ENCODE peak calls at places on chromosomes 16 and 17, in four cellular contexts. F is body of pancreas, L is Peyer's patch, G is IMR-90. K is an unnamed sample.
A peak's percentile ranks its signal among the peaks of the same experiment; 100 is the strongest.

GRCh38 chr17:51873302-51873701 is 285.2 kb downstream of the CA10 start:
- DNase-seq in G (no peak), L (no peak), F (no peak), K (no peak)

GRCh38 chr16:57624806-57625500 is 3.5 kb upstream of the ADGRG1 start:
- DNase-seq in L (no peak), G (no peak), F (no peak), K (no peak)

GRCh38 chr17:67718325-67718941 is 697 bp downstream of the NOL11 start:
- DNase-seq in G (peak; percentile 49), L (no peak), F (no peak), K (no peak)

GRCh38 chr17:74645010-74645409 is 21.5 kb upstream of the CD300E start:
- DNase-seq in F (no peak), G (no peak), L (no peak), K (no peak)

GRCh38 chr16:82005491-82005830 is 5.8 kb downstream of the SDR42E1 start:
- DNase-seq in G (no peak), L (no peak), F (no peak), K (no peak)

GRCh38 chr17:39251997-39252396 is 26.3 kb upstream of the STAC2 start:
- DNase-seq in L (no peak), G (no peak), F (no peak), K (no peak)

GRCh38 chr17:75454193-75454592 is 2.2 kb upstream of the TMEM94 start:
- DNase-seq in G (no peak), F (no peak), L (no peak), K (no peak)

GRCh38 chr17:51585514-51586104 is 325.3 kb downstream of the UTP18 start:
- DNase-seq in F (peak; percentile 3), G (no peak), L (no peak), K (no peak)

GRCh38 chr17:17691468-17692263 is 10.4 kb downstream of the RAI1 start:
- DNase-seq in L (peak; percentile 34), F (peak; percentile 41), G (no peak), K (no peak)

GRCh38 chr17:47803751-47804150 is 17.8 kb downstream of the OSBPL7 start:
- DNase-seq in G (no peak), L (no peak), F (no peak), K (no peak)

GRCh38 chr16:85104821-85105391 is 7.4 kb downstream of the CIBAR2 start:
- DNase-seq in G (no peak), F (peak; percentile 41), L (peak; percentile 62), K (no peak)

GRCh38 chr17:76670708-76671122 is 27.2 kb upstream of the ST6GALNAC1 start:
- DNase-seq in G (no peak), F (no peak), L (no peak), K (no peak)

GRCh38 chr17:489758-490329 is 137.2 kb upstream of the RPH3AL start:
- DNase-seq in G (peak; percentile 44), L (peak; percentile 77), F (peak; percentile 29), K (no peak)

GRCh38 chr17:45366049-45366448 is 49.2 kb upstream of the MAP3K14 start:
- DNase-seq in F (no peak), L (no peak), G (no peak), K (no peak)

GRCh38 chr16:84730406-84731106 is 30.8 kb downstream of the USP10 start:
- DNase-seq in L (peak; percentile 58), G (peak; percentile 97), F (peak; percentile 77), K (peak; percentile 79)

GRCh38 chr16:86198201-86199118 is 299.5 kb downstream of the IRF8 start:
- DNase-seq in F (no peak), L (no peak), G (no peak), K (no peak)

GRCh38 chr17:60640503-60640902 is 37.1 kb upstream of the BCAS3 start:
- DNase-seq in L (no peak), F (no peak), G (peak; percentile 22), K (no peak)

GRCh38 chr17:44065668-44066203 is 735 bp downstream of the LSM12 start:
- DNase-seq in F (no peak), G (no peak), L (no peak), K (no peak)

GRCh38 chr16:22903716-22904115 is 89.8 kb downstream of the HS3ST2 start:
- DNase-seq in L (no peak), G (no peak), F (no peak), K (no peak)

GRCh38 chr17:30550512-30551273 is 73.5 kb downstream of the GOSR1 start:
- DNase-seq in F (no peak), G (peak; percentile 19), L (peak; percentile 80), K (no peak)

GRCh38 chr17:27207073-27207511 is 86.8 kb upstream of the WSB1 start:
- DNase-seq in F (no peak), L (no peak), G (peak; percentile 71), K (no peak)

DNA sequence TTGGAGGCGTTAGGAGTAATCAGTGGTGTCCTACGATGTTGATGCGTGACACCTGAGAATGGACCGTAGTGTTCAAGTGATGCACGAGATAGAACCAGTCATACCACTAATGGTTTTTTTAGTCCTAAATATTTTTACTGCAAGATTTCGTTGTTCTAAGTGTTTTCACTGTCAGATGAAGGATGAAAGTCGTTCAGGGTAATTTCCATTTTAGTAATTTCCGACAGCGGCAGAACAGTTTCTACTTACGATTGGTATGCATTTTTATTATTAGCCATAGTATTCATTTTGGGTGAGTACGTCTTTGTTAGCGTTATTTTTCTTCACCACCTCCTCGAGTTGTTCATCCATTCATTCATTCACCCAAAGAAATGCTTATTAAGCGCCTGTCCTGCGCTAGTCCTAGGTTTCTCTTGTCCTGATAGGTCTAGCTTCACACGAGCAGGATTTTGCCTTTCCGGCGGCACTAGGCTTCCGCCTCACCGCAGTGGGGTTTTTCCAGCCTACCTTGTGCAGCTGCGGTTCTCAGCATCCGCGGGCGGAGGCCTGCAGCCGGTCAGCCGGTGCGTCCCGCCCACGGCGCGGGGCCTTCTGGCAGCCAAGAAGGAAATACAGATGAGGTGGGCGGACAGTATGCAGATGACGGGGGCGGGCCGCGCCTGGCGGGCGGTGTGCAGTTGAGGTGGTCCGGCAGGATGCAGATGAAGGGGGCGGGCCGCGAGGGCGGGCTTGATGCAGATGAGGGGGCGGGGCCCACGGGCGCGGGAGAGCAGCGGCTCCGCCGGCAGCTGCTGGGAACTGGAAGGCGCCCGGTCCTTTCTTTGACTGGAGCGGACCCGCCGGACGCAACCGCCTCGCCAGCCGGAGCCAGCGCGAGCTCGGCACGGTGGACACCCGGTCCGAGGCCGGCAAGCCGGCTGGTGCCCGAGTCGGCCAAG is 146.4 kb downstream of the SPECC1 start:
- DNase-seq in G (peak; percentile 96), F (peak; percentile 99), L (peak; percentile 99), K (peak; percentile 94)
- TF ChIP-seq POLR2A in G (peak; percentile 62), F (peak; percentile 84), L (peak; percentile 83), K (peak; percentile 73)

DNA sequence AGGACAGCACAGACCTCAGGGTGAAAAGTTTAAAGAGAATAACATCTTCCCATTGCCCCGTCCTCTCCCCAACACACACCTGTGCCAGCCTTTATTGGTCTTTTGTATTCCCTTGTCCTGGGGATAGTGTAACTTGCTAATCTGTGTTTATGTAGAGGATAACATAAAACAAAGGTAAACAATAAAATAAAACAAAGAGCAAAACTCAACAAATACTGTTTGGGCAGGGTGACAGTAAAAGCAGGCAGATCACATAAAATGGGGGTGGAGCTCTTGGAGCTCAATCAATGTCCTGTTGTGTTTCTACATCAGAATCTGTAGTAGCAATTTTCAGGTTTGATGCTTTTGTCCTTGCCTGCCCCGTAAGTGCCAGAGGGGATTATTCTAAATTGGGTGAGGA is 1939.7 kb downstream of the TP53TG3F start:
- DNase-seq in L (no peak), F (no peak), G (no peak), K (no peak)
- H3K9me3 ChIP-seq in L (no peaks in the 10 kb centered on the region), F (no peaks in the 10 kb centered on the region), G (peaks cover 14% of the 10 kb centered on the region), K (no peaks in the 10 kb centered on the region)

GRCh38 chr16:19396555-19397011 is 21.1 kb upstream of the TMC5 start:
- DNase-seq in F (peak; percentile 65), G (no peak), L (no peak), K (no peak)

GRCh38 chr16:19392352-19392751 is 25.3 kb upstream of the TMC5 start:
- DNase-seq in F (no peak), G (no peak), L (no peak), K (no peak)

GRCh38 chr16:19389246-19389645 is 28.4 kb upstream of the TMC5 start:
- DNase-seq in L (peak; percentile 39), G (no peak), F (peak; percentile 73), K (no peak)

DNA sequence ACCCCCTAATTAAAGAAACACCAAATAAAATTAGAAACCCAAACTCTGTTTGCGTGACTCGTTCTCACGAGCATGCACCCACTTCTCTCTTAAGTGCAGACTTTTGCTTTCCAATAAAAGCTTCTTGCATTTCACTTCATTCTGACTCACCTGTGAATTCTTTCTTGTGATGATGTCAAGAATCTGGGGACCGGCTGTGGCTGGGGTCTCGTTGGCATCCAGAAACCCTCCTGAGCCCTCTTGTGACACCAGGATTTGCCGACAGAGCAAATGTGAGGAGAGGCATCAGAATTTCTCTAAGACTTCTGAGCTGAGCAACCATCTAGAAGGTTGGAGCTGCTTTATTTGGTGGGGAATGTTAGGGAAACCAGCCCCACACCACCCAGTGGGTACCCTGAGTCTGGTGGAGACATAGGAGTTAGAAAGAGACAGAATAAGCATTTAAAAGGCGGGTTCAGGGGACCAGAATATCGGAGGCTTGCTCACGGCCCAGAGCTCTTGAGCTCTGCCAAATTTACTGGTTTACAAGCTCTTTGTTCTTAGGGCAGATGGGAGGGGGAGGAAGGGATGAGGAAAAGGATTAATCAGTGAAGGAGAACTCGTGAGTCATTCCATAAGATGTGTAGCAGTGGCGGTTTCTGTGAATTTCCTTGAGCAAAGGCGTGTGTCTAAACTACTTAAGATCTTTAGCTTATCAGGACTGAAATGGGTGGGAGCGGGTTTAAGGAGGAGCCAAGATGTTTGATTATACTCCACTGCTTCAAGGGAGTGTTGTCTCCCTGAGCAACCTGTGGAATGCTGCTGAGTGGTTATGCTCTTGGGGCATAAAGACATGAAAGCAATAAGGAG is 24.2 kb upstream of the TMC5 start:
- DNase-seq in F (no peak), G (peak; percentile 23), L (no peak), K (no peak)
- TF ChIP-seq POLR2A in F (no peak), G (no peak), L (peak; percentile 69), K (no peak)

GRCh38 chr16:35198223-35199199 is 1739.1 kb downstream of the TP53TG3F start:
- DNase-seq in G (no peak), L (no peak), F (no peak), K (no peak)
- H3K9me3 ChIP-seq in G (peaks cover 35% of the 10 kb centered on the region), L (peaks cover 7% of the 10 kb centered on the region), F (no peaks in the 10 kb centered on the region), K (no peaks in the 10 kb centered on the region)

DNA sequence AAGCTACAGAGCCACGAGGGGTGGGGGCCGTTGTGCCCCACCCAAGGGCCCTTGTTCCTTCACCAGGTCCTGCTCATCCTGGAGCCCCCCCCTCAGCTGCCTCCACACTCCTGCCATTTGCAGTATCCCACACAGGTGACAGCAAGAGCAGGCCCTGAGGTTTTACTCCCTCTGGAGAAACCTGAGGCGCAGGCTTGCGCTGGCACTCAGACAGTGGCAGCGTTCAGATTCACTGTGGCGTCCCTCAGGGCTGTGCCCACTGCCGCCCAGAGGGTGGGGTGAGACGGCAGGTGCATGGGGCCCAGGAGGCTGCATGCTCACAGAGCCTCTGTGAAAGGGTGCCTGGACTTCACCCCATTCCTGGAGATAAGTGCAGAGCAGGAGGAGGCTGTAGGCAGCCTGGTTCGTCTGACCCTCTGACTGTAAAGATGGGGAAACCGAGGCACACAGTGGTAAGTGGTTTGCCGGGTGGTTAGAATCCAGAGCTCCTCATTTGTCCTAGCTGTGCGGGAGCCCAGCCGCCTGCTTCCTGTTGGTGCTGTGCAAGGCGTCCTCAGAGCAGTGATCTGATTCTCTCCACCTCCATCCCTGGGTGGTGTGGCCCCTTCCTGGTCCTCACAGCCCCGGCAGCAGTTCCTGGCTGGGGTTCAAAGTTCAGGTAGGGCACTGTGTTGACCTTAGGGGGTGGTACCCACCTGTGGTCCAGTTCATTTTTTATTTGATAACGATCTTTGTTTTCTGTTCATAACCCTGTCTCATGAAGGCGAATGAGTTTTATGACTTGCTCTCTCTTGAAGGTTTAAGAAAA is 1.6 kb downstream of the SPIRE2 start:
- DNase-seq in F (no peak), G (no peak), L (no peak), K (no peak)
- TF ChIP-seq POLR2A in F (no peak), G (no peak), L (peak; percentile 54), K (no peak)